ENCODE peak calls at places on chromosome 19, in four cellular contexts. One of them, this sample, is unnamed.

GRCh38 chr19:3986260-3987041 is 1.2 kb upstream of the EEF2 start:
- DNase-seq in stimulated activated CD4-positive, alpha-beta T cell treated with anti-CD3 and anti-CD28 coated beads, Interleukin-15, amount 100 ng/mL, for 24 hours: peak
- DNase-seq in AG09309: peak
- DNase-seq in amniotic stem cell: peak
- DNase-seq in this sample: peak

GRCh38 chr19:38736036-38736412 is 8.2 kb downstream of the CAPN12 start:
- DNase-seq in stimulated activated CD4-positive, alpha-beta T cell treated with anti-CD3 and anti-CD28 coated beads, Interleukin-15, amount 100 ng/mL, for 24 hours: peak
- DNase-seq in AG09309: no peak
- DNase-seq in amniotic stem cell: no peak
- DNase-seq in this sample: peak

GRCh38 chr19:45164577-45165335 is 4.0 kb upstream of the NKPD1 start:
- DNase-seq in stimulated activated CD4-positive, alpha-beta T cell treated with anti-CD3 and anti-CD28 coated beads, Interleukin-15, amount 100 ng/mL, for 24 hours: peak
- DNase-seq in AG09309: no peak
- DNase-seq in amniotic stem cell: no peak
- DNase-seq in this sample: peak

GRCh38 chr19:3969435-3970312 is 1.2 kb downstream of the DAPK3 start:
- DNase-seq in stimulated activated CD4-positive, alpha-beta T cell treated with anti-CD3 and anti-CD28 coated beads, Interleukin-15, amount 100 ng/mL, for 24 hours: no peak
- DNase-seq in AG09309: peak
- DNase-seq in amniotic stem cell: peak
- DNase-seq in this sample: no peak

GRCh38 chr19:49339364-49340068 is 4.3 kb downstream of the CD37 start:
- DNase-seq in stimulated activated CD4-positive, alpha-beta T cell treated with anti-CD3 and anti-CD28 coated beads, Interleukin-15, amount 100 ng/mL, for 24 hours: no peak
- DNase-seq in AG09309: no peak
- DNase-seq in amniotic stem cell: no peak
- DNase-seq in this sample: no peak

GRCh38 chr19:925912-926594 is at the start of gene ARID3A:
- DNase-seq in stimulated activated CD4-positive, alpha-beta T cell treated with anti-CD3 and anti-CD28 coated beads, Interleukin-15, amount 100 ng/mL, for 24 hours: no peak
- DNase-seq in AG09309: peak
- DNase-seq in amniotic stem cell: no peak
- DNase-seq in this sample: no peak

GRCh38 chr19:50728084-50728737 is 5.0 kb downstream of the CLEC11A start:
- DNase-seq in stimulated activated CD4-positive, alpha-beta T cell treated with anti-CD3 and anti-CD28 coated beads, Interleukin-15, amount 100 ng/mL, for 24 hours: peak
- DNase-seq in AG09309: no peak
- DNase-seq in amniotic stem cell: no peak
- DNase-seq in this sample: peak

GRCh38 chr19:47157455-47158321 is 27.1 kb downstream of the SAE1 start:
- DNase-seq in stimulated activated CD4-positive, alpha-beta T cell treated with anti-CD3 and anti-CD28 coated beads, Interleukin-15, amount 100 ng/mL, for 24 hours: peak
- DNase-seq in AG09309: no peak
- DNase-seq in amniotic stem cell: no peak
- DNase-seq in this sample: peak

GRCh38 chr19:27745978-27746542 is 1466.9 kb downstream of the UQCRFS1 start:
- DNase-seq in stimulated activated CD4-positive, alpha-beta T cell treated with anti-CD3 and anti-CD28 coated beads, Interleukin-15, amount 100 ng/mL, for 24 hours: no peak
- DNase-seq in AG09309: no peak
- DNase-seq in amniotic stem cell: no peak
- DNase-seq in this sample: no peak

GRCh38 chr19:45528744-45529453 is 21.6 kb downstream of the VASP start:
- DNase-seq in stimulated activated CD4-positive, alpha-beta T cell treated with anti-CD3 and anti-CD28 coated beads, Interleukin-15, amount 100 ng/mL, for 24 hours: peak
- DNase-seq in AG09309: no peak
- DNase-seq in amniotic stem cell: no peak
- DNase-seq in this sample: no peak

GRCh38 chr19:17136026-17136425 is 60.4 kb downstream of the MYO9B start:
- DNase-seq in stimulated activated CD4-positive, alpha-beta T cell treated with anti-CD3 and anti-CD28 coated beads, Interleukin-15, amount 100 ng/mL, for 24 hours: no peak
- DNase-seq in AG09309: no peak
- DNase-seq in amniotic stem cell: no peak
- DNase-seq in this sample: no peak

GRCh38 chr19:15577184-15577771 is 37.7 kb upstream of the CYP4F8 start:
- DNase-seq in stimulated activated CD4-positive, alpha-beta T cell treated with anti-CD3 and anti-CD28 coated beads, Interleukin-15, amount 100 ng/mL, for 24 hours: no peak
- DNase-seq in AG09309: no peak
- DNase-seq in amniotic stem cell: no peak
- DNase-seq in this sample: no peak

GRCh38 chr19:55086730-55087541 is 11.3 kb downstream of the EPS8L1 start:
- DNase-seq in stimulated activated CD4-positive, alpha-beta T cell treated with anti-CD3 and anti-CD28 coated beads, Interleukin-15, amount 100 ng/mL, for 24 hours: peak
- DNase-seq in AG09309: peak
- DNase-seq in amniotic stem cell: peak
- DNase-seq in this sample: peak

GRCh38 chr19:41543582-41543981 is 32.4 kb upstream of the CEACAM21 start:
- DNase-seq in stimulated activated CD4-positive, alpha-beta T cell treated with anti-CD3 and anti-CD28 coated beads, Interleukin-15, amount 100 ng/mL, for 24 hours: no peak
- DNase-seq in AG09309: no peak
- DNase-seq in amniotic stem cell: no peak
- DNase-seq in this sample: no peak

GRCh38 chr19:21143846-21144245 is 2.0 kb downstream of the ZNF431 start:
- DNase-seq in stimulated activated CD4-positive, alpha-beta T cell treated with anti-CD3 and anti-CD28 coated beads, Interleukin-15, amount 100 ng/mL, for 24 hours: no peak
- DNase-seq in AG09309: no peak
- DNase-seq in amniotic stem cell: no peak
- DNase-seq in this sample: no peak

GRCh38 chr19:5914946-5915781 is 1.1 kb downstream of the CAPS start:
- DNase-seq in stimulated activated CD4-positive, alpha-beta T cell treated with anti-CD3 and anti-CD28 coated beads, Interleukin-15, amount 100 ng/mL, for 24 hours: no peak
- DNase-seq in AG09309: no peak
- DNase-seq in amniotic stem cell: no peak
- DNase-seq in this sample: no peak

GRCh38 chr19:17515408-17516149 is 4.1 kb downstream of the PGLS start:
- DNase-seq in stimulated activated CD4-positive, alpha-beta T cell treated with anti-CD3 and anti-CD28 coated beads, Interleukin-15, amount 100 ng/mL, for 24 hours: no peak
- DNase-seq in AG09309: no peak
- DNase-seq in amniotic stem cell: no peak
- DNase-seq in this sample: no peak